ENCODE peak calls at places on chromosomes 6 and 20, in five cellular contexts. One of them, this sample, is unnamed.

GRCh38 chr20:59829415-59830106 is 103.9 kb downstream of the SYCP2 start:
- DNase-seq in iris pigment epithelial cell: no peak
- DNase-seq in psoas muscle: no peak
- DNase-seq in nephron progenitor cell: no peak
- DNase-seq in neuronal stem cell: no peak
- DNase-seq in this sample: no peak

GRCh38 chr20:53940883-53941546 is 129.4 kb downstream of the BCAS1 start:
- DNase-seq in iris pigment epithelial cell: peak; percentile 82
- DNase-seq in psoas muscle: no peak
- DNase-seq in nephron progenitor cell: peak; percentile 25
- DNase-seq in neuronal stem cell: no peak
- DNase-seq in this sample: no peak

GRCh38 chr20:32363492-32363891 is 5.4 kb downstream of the ASXL1 start:
- DNase-seq in iris pigment epithelial cell: no peak
- DNase-seq in psoas muscle: no peak
- DNase-seq in nephron progenitor cell: no peak
- DNase-seq in neuronal stem cell: no peak
- DNase-seq in this sample: no peak

GRCh38 chr6:75250552-75250951 is 7.0 kb upstream of the COX7A2 start:
- DNase-seq in iris pigment epithelial cell: no peak
- DNase-seq in psoas muscle: no peak
- DNase-seq in nephron progenitor cell: no peak
- DNase-seq in neuronal stem cell: no peak
- DNase-seq in this sample: no peak

GRCh38 chr20:43508106-43508505 is 609 bp downstream of the L3MBTL1 start:
- DNase-seq in iris pigment epithelial cell: no peak
- DNase-seq in psoas muscle: no peak
- DNase-seq in nephron progenitor cell: peak; percentile 28
- DNase-seq in neuronal stem cell: no peak
- DNase-seq in this sample: no peak

GRCh38 chr6:70396163-70396562 is 17.1 kb upstream of the FAM135A start:
- DNase-seq in iris pigment epithelial cell: no peak
- DNase-seq in psoas muscle: no peak
- DNase-seq in nephron progenitor cell: no peak
- DNase-seq in neuronal stem cell: no peak
- DNase-seq in this sample: no peak

GRCh38 chr6:48109902-48110301 is 1.1 kb downstream of the PTCHD4 start:
- DNase-seq in iris pigment epithelial cell: no peak
- DNase-seq in psoas muscle: no peak
- DNase-seq in nephron progenitor cell: no peak
- DNase-seq in neuronal stem cell: no peak
- DNase-seq in this sample: peak; percentile 4

GRCh38 chr20:64254571-64255360 is 782 bp upstream of the PCMTD2 start:
- DNase-seq in iris pigment epithelial cell: no peak
- DNase-seq in psoas muscle: no peak
- DNase-seq in nephron progenitor cell: no peak
- DNase-seq in neuronal stem cell: no peak
- DNase-seq in this sample: no peak

GRCh38 chr20:4369798-4370124 is 351.9 kb upstream of the PRND start:
- DNase-seq in iris pigment epithelial cell: peak; percentile 44
- DNase-seq in psoas muscle: no peak
- DNase-seq in nephron progenitor cell: no peak
- DNase-seq in neuronal stem cell: no peak
- DNase-seq in this sample: no peak

GRCh38 chr20:24535956-24536730 is 66.7 kb downstream of the SYNDIG1 start:
- DNase-seq in iris pigment epithelial cell: no peak
- DNase-seq in psoas muscle: no peak
- DNase-seq in nephron progenitor cell: no peak
- DNase-seq in neuronal stem cell: no peak
- DNase-seq in this sample: no peak

GRCh38 chr6:4008324-4009047 is 70.5 kb downstream of the FAM217A start:
- DNase-seq in iris pigment epithelial cell: peak; percentile 93
- DNase-seq in psoas muscle: no peak
- DNase-seq in nephron progenitor cell: no peak
- DNase-seq in neuronal stem cell: no peak
- DNase-seq in this sample: peak; percentile 60

GRCh38 chr6:74519172-74519571 is 686.7 kb downstream of the COL12A1 start:
- DNase-seq in iris pigment epithelial cell: peak; percentile 86
- DNase-seq in psoas muscle: no peak
- DNase-seq in nephron progenitor cell: no peak
- DNase-seq in neuronal stem cell: no peak
- DNase-seq in this sample: no peak

GRCh38 chr6:43509984-43510826 is at the start of gene LRRC73:
- DNase-seq in iris pigment epithelial cell: peak; percentile 75
- DNase-seq in psoas muscle: peak; percentile 90
- DNase-seq in nephron progenitor cell: peak; percentile 96
- DNase-seq in neuronal stem cell: peak; percentile 83
- DNase-seq in this sample: peak; percentile 81

GRCh38 chr6:166058064-166058739 is 109.4 kb downstream of the TBXT start:
- DNase-seq in iris pigment epithelial cell: peak; percentile 40
- DNase-seq in psoas muscle: no peak
- DNase-seq in nephron progenitor cell: no peak
- DNase-seq in neuronal stem cell: peak; percentile 11
- DNase-seq in this sample: no peak

GRCh38 chr6:10855233-10855632 is 16.9 kb upstream of the MAK start:
- DNase-seq in iris pigment epithelial cell: no peak
- DNase-seq in psoas muscle: no peak
- DNase-seq in nephron progenitor cell: no peak
- DNase-seq in neuronal stem cell: no peak
- DNase-seq in this sample: no peak

GRCh38 chr6:168774381-168774780 is 333.4 kb downstream of the SMOC2 start:
- DNase-seq in iris pigment epithelial cell: peak; percentile 4
- DNase-seq in psoas muscle: no peak
- DNase-seq in nephron progenitor cell: no peak
- DNase-seq in neuronal stem cell: no peak
- DNase-seq in this sample: no peak

GRCh38 chr6:1485678-1486077 is 96.3 kb downstream of the FOXF2 start:
- DNase-seq in iris pigment epithelial cell: peak; percentile 96
- DNase-seq in psoas muscle: no peak
- DNase-seq in nephron progenitor cell: no peak
- DNase-seq in neuronal stem cell: no peak
- DNase-seq in this sample: no peak

GRCh38 chr20:4894981-4895381 is 106.3 kb downstream of the SLC23A2 start:
- DNase-seq in iris pigment epithelial cell: no peak
- DNase-seq in psoas muscle: no peak
- DNase-seq in nephron progenitor cell: no peak
- DNase-seq in neuronal stem cell: no peak
- DNase-seq in this sample: no peak

GRCh38 chr6:25476126-25476525 is 175.9 kb upstream of the SCGN start:
- DNase-seq in iris pigment epithelial cell: peak; percentile 61
- DNase-seq in psoas muscle: no peak
- DNase-seq in nephron progenitor cell: no peak
- DNase-seq in neuronal stem cell: no peak
- DNase-seq in this sample: no peak

GRCh38 chr20:64205611-64206026 is 41.4 kb downstream of the MYT1 start:
- DNase-seq in iris pigment epithelial cell: no peak
- DNase-seq in psoas muscle: no peak
- DNase-seq in nephron progenitor cell: no peak
- DNase-seq in neuronal stem cell: no peak
- DNase-seq in this sample: peak; percentile 43

GRCh38 chr6:80331522-80331921 is 225.1 kb downstream of the BCKDHB start:
- DNase-seq in iris pigment epithelial cell: no peak
- DNase-seq in psoas muscle: no peak
- DNase-seq in nephron progenitor cell: no peak
- DNase-seq in neuronal stem cell: no peak
- DNase-seq in this sample: no peak

GRCh38 chr6:31228484-31228883 is 43.4 kb downstream of the HLA-C start:
- DNase-seq in iris pigment epithelial cell: no peak
- DNase-seq in psoas muscle: no peak
- DNase-seq in nephron progenitor cell: no peak
- DNase-seq in neuronal stem cell: no peak
- DNase-seq in this sample: no peak

GRCh38 chr20:51043811-51044210 is 20.9 kb upstream of the KCNG1 start:
- DNase-seq in iris pigment epithelial cell: peak; percentile 64
- DNase-seq in psoas muscle: no peak
- DNase-seq in nephron progenitor cell: no peak
- DNase-seq in neuronal stem cell: no peak
- DNase-seq in this sample: no peak

This sample was measured in prostate gland.